ENCODE peak calls at places on chromosomes 1 and 21, in seven cellular contexts. N, W, M, O, E, X and T are unnamed samples.
A peak's percentile ranks its signal among the peaks of the same experiment; 100 is the strongest.

GRCh38 chr1:2590233-2591141 is 3.9 kb downstream of the PRXL2B start:
- DNase-seq in O (no peak), N (no peak), W (no peak), E (no peak), M (no peak), X (no peak), T (no peak)

GRCh38 chr1:162397943-162398560 is 13.9 kb downstream of the SH2D1B start:
- DNase-seq in E (no peak), W (no peak), M (no peak), N (no peak), O (no peak), X (no peak), T (no peak)

GRCh38 chr1:29122987-29123870 is 474 bp downstream of the TMEM200B start:
- DNase-seq in X (no peak), E (peak; percentile 28), N (peak; percentile 21), O (peak; percentile 45), M (no peak), W (peak; percentile 52), T (peak; percentile 24)

GRCh38 chr1:6108937-6109636 is 63.4 kb downstream of the KCNAB2 start:
- DNase-seq in E (no peak), N (peak; percentile 32), X (peak; percentile 39), M (no peak), O (no peak), W (peak; percentile 49), T (peak; percentile 66)

GRCh38 chr21:27058673-27059365 is 91.9 kb upstream of the ADAMTS5 start:
- DNase-seq in N (no peak), O (no peak), M (no peak), E (no peak), X (no peak), W (peak; percentile 16), T (no peak)

GRCh38 chr1:172940170-172940855 is 110.4 kb downstream of the TNFSF18 start:
- DNase-seq in E (no peak), W (peak; percentile 79), N (no peak), O (no peak), X (no peak), M (no peak), T (no peak)

GRCh38 chr1:219316066-219316465 is 142.4 kb downstream of the LYPLAL1 start:
- DNase-seq in M (no peak), N (no peak), W (no peak), X (no peak), E (no peak), O (no peak), T (no peak)

GRCh38 chr1:198024782-198025181 is 107.6 kb downstream of the LHX9 start:
- DNase-seq in N (no peak), W (no peak), X (no peak), O (no peak), M (no peak), E (no peak), T (no peak)

GRCh38 chr1:31376374-31377134 is 3.7 kb upstream of the FABP3 start:
- DNase-seq in O (peak; percentile 44), X (peak; percentile 51), N (no peak), M (no peak), E (no peak), W (peak; percentile 93), T (no peak)

GRCh38 chr21:46515109-46515508 is 56.4 kb downstream of the DIP2A start:
- DNase-seq in X (peak; percentile 75), M (no peak), E (no peak), W (peak; percentile 11), O (no peak), N (peak; percentile 16), T (no peak)

GRCh38 chr1:89484097-89485038 is 40.3 kb upstream of the LRRC8B start:
- DNase-seq in O (no peak), W (no peak), M (no peak), E (no peak), X (no peak), N (no peak), T (no peak)

GRCh38 chr1:25624155-25624554 is 7.6 kb downstream of the MAN1C1 start:
- DNase-seq in O (no peak), M (no peak), N (no peak), W (no peak), E (no peak), X (no peak), T (no peak)

GRCh38 chr1:25623007-25623406 is 6.4 kb downstream of the MAN1C1 start:
- DNase-seq in M (no peak), N (no peak), O (no peak), W (no peak), E (no peak), X (no peak), T (no peak)

GRCh38 chr1:25623731-25624130 is 7.1 kb downstream of the MAN1C1 start:
- DNase-seq in M (no peak), O (no peak), X (no peak), W (no peak), N (no peak), E (no peak), T (no peak)

GRCh38 chr1:25626018-25626417 is 9.4 kb downstream of the MAN1C1 start:
- DNase-seq in E (no peak), X (no peak), O (no peak), M (no peak), W (no peak), N (no peak), T (no peak)

DNA sequence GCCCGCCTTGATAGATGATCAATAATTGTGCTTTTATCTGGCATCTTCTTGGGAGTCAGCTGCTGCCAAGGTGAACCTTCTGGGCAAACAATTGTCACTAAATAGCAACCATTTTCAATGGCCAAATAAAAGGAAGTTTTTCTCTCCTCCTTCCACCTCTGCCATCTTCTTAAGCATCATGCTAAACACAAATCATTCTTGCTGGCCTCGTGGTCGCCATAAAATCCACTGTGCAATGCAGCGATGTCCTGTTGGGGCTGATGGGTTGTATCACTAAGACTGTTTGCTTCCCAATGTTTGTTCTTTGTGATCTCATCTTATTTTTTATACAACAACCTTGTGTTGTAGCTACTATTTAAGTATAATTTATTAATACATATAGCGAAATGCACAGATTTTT is 8.0 kb downstream of the MAN1C1 start:
- DNase-seq in N (no peak), O (no peak), X (no peak), E (no peak), W (no peak), M (no peak), T (no peak)
- TF ChIP-seq CTCF in N (no peak), O (no peak), X (no peak), E (no peak), W (no peak), M (no peak), T (no peak)

DNA sequence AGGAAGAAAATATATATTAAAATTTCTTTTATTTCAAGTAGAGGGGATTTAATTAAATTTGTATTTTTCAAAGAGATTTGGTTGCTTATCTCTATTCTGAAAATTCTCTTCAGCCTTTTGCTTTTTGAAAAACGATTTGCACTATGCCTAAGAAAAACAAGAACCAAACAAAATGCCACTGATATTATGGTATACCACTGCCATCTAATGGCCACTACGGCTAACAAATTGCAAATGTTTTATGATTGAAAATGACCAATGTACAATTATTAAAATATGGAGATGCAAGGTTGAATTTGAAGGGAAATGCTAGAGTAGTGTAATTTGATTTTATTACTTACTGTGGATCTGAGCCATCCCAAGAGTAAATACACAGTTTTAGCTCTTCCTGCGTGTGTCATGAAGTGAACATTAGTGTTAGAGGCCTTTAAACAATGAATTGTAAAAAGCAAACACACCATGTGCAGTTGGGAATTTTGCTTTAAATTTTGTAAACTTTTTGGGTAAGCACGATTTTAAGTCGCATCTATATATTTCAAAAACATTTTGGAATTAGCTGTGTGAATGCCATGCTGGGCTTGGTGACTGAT is 137.4 kb upstream of the USP25 start:
- DNase-seq in O (peak; percentile 15), N (no peak), X (peak; percentile 65), M (no peak), E (no peak), W (peak; percentile 47), T (peak; percentile 6)
- TF ChIP-seq CTCF in O (peak; percentile 88), N (peak; percentile 64), X (peak; percentile 28), M (peak; percentile 81), E (peak; percentile 73), W (peak; percentile 67), T (no peak)

GRCh38 chr1:182839209-182840065 is at the start of gene DHX9:
- DNase-seq in N (peak; percentile 96), X (peak; percentile 92), M (peak; percentile 88), E (peak; percentile 92), O (peak; percentile 96), W (peak; percentile 79), T (peak; percentile 98)
- TF ChIP-seq CTCF in N (no peak), X (peak; percentile 23), M (no peak), E (peak; percentile 34), O (peak; percentile 38), W (peak; percentile 14), T (peak; percentile 19)

DNA sequence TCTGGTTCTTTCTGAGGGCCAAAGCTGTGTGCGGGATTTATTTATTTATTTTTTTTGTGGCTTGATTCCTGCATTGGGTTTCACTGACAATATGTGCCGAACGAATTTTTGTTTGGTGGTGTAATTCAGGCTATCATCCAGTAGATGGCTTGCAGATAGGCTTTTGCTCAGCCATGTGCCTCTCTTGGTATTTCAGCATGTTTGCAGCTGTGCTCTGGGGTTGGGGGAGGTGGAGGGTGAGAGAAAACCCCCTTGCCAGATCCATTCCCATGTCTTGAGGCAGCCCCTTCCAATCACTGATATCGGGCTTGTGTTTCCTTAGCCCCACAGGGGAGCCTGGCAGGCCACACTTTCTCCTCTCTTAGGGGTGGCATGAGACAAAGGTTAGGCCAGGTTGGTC is 302.4 kb downstream of the PTGER3 start:
- DNase-seq in M (no peak), W (no peak), O (no peak), E (no peak), X (no peak), N (no peak), T (no peak)
- TF ChIP-seq CTCF in M (peak; percentile 10), W (peak; percentile 59), O (peak; percentile 55), E (peak; percentile 51), X (no peak), N (no peak), T (peak; percentile 48)

GRCh38 chr1:114345930-114346479 is 165.0 kb downstream of the TRIM33 start:
- DNase-seq in M (no peak), N (no peak), O (peak; percentile 13), X (peak; percentile 2), E (peak; percentile 25), W (no peak), T (peak; percentile 5)
- TF ChIP-seq CTCF in M (no peak), N (no peak), O (no peak), X (no peak), E (no peak), W (no peak), T (no peak)

GRCh38 chr1:183918589-183918988 is 113.7 kb downstream of the RGL1 start:
- DNase-seq in E (no peak), O (no peak), X (no peak), M (no peak), W (no peak), N (no peak), T (peak; percentile 21)

GRCh38 chr1:183913556-183913955 is 108.6 kb downstream of the RGL1 start:
- DNase-seq in X (no peak), N (no peak), M (no peak), O (no peak), E (no peak), W (peak; percentile 62), T (no peak)

GRCh38 chr1:183914891-183915290 is 110.0 kb downstream of the RGL1 start:
- DNase-seq in M (no peak), X (peak; percentile 50), W (no peak), N (no peak), E (no peak), O (no peak), T (no peak)

GRCh38 chr1:183914283-183914682 is 109.4 kb downstream of the RGL1 start:
- DNase-seq in W (peak; percentile 46), X (peak; percentile 62), N (no peak), O (no peak), E (no peak), M (no peak), T (no peak)

GRCh38 chr1:183915634-183916510 is 111.0 kb downstream of the RGL1 start:
- DNase-seq in N (peak; percentile 68), X (peak; percentile 97), O (peak; percentile 74), W (peak; percentile 98), M (peak; percentile 47), E (peak; percentile 51), T (peak; percentile 87)
- TF ChIP-seq CTCF in N (peak; percentile 81), X (peak; percentile 68), O (peak; percentile 94), W (peak; percentile 85), M (peak; percentile 98), E (peak; percentile 86), T (peak; percentile 81)